ENCODE peak calls at places on chromosomes 2 and 18, in nine cellular contexts. Y is glomerular endothelial cell, B is T-helper 1 cell, I is mesothelial cell of epicardium, Z is dorsolateral prefrontal cortex, R is iris pigment epithelial cell, K is Daoy, S is NCI-H1930, L is SW480. C is an unnamed sample.

GRCh38 chr2:203786912-203787311 is 80.5 kb downstream of the CD28 start:
- DNase-seq in S (peak), Y (no peak), I (no peak), B (no peak), L (no peak), Z (no peak), K (no peak), R (peak), C (no peak)

GRCh38 chr2:146820672-146821071 is 1024.2 kb upstream of the ACVR2A start:
- DNase-seq in I (no peak), Y (peak), S (no peak), R (peak), B (no peak), K (no peak), L (peak), Z (no peak), C (no peak)

GRCh38 chr2:3445891-3446290 is 66.4 kb downstream of the TRAPPC12 start:
- DNase-seq in Y (no peak), S (no peak), B (no peak), K (no peak), Z (no peak), I (no peak), L (no peak), R (no peak), C (no peak)

GRCh38 chr2:237256845-237257244 is 157.1 kb downstream of the COL6A3 start:
- DNase-seq in Z (no peak), S (no peak), I (no peak), B (no peak), K (peak), R (no peak), Y (no peak), L (no peak), C (no peak)

GRCh38 chr2:16716051-16716450 is 50.4 kb upstream of the CYRIA start:
- DNase-seq in Z (no peak), R (no peak), B (no peak), S (no peak), I (no peak), Y (no peak), K (peak), L (no peak), C (no peak)

GRCh38 chr18:2826581-2826980 is 20.2 kb upstream of the EMILIN2 start:
- DNase-seq in K (no peak), B (no peak), Z (no peak), L (no peak), R (peak), I (no peak), Y (no peak), S (no peak), C (no peak)

GRCh38 chr2:47133046-47133445 is 22.1 kb downstream of the STPG4 start:
- DNase-seq in I (no peak), R (no peak), K (no peak), Y (no peak), Z (no peak), S (no peak), B (no peak), L (no peak), C (no peak)

GRCh38 chr18:13353424-13353823 is 134.9 kb downstream of the LDLRAD4 start:
- DNase-seq in L (no peak), B (no peak), Z (no peak), Y (no peak), S (no peak), R (no peak), I (no peak), K (no peak), C (no peak)

GRCh38 chr2:22787745-22788144 is 597.2 kb upstream of the KLHL29 start:
- DNase-seq in Z (no peak), L (no peak), I (no peak), S (no peak), Y (no peak), R (no peak), B (no peak), K (no peak), C (no peak)

GRCh38 chr18:60249388-60249787 is 123.2 kb downstream of the MC4R start:
- DNase-seq in R (no peak), K (no peak), S (no peak), B (no peak), Y (no peak), L (no peak), I (no peak), Z (no peak), C (no peak)

GRCh38 chr2:109701362-109701761 is 87.2 kb downstream of the SOWAHC start:
- DNase-seq in K (peak), S (no peak), L (peak), Z (no peak), B (no peak), Y (no peak), I (no peak), R (peak), C (no peak)

GRCh38 chr2:850429-850828 is 100.2 kb upstream of the SNTG2 start:
- DNase-seq in B (no peak), Y (no peak), L (no peak), I (no peak), Z (no peak), S (no peak), K (peak), R (no peak), C (no peak)

GRCh38 chr2:238136820-238137537 is 1.5 kb upstream of the KLHL30 start:
- DNase-seq in R (peak), Z (no peak), B (no peak), Y (no peak), S (no peak), L (no peak), K (no peak), I (no peak), C (peak)

GRCh38 chr2:183455056-183455455 is 330.8 kb downstream of the NUP35 start:
- DNase-seq in Z (no peak), I (no peak), L (no peak), K (no peak), Y (no peak), R (no peak), B (no peak), S (no peak), C (no peak)

GRCh38 chr2:11175293-11175795 is 20.1 kb downstream of the SLC66A3 start:
- DNase-seq in K (peak), R (peak), Y (no peak), S (no peak), I (no peak), Z (no peak), B (no peak), L (peak), C (no peak)

GRCh38 chr2:42810971-42811865 is 18.8 kb upstream of the HAAO start:
- DNase-seq in R (peak), Z (peak), B (peak), K (peak), Y (no peak), S (peak), L (no peak), I (peak), C (no peak)

GRCh38 chr2:144835634-144836351 is 315.9 kb upstream of the ZEB2 start:
- DNase-seq in B (no peak), Z (no peak), L (no peak), Y (no peak), K (no peak), I (no peak), S (no peak), R (peak), C (no peak)

GRCh38 chr2:120738786-120739771 is 3.4 kb downstream of the GLI2 start:
- DNase-seq in R (no peak), I (no peak), L (no peak), Z (no peak), K (no peak), Y (no peak), B (no peak), S (no peak), C (no peak)

GRCh38 chr2:39547811-39548719 is 111.0 kb upstream of the MAP4K3 start:
- DNase-seq in R (peak), Y (no peak), B (no peak), I (no peak), L (no peak), S (no peak), K (peak), Z (no peak), C (no peak)

GRCh38 chr18:41410007-41410406 is 545.0 kb upstream of the PIK3C3 start:
- DNase-seq in L (no peak), Y (no peak), K (no peak), R (no peak), Z (no peak), S (no peak), B (no peak), I (no peak), C (no peak)

GRCh38 chr2:181305151-181306123 is 151.7 kb upstream of the ITGA4 start:
- DNase-seq in R (peak), L (peak), I (no peak), Z (no peak), B (no peak), K (no peak), Y (no peak), S (no peak), C (peak)

GRCh38 chr18:37435150-37435872 is 130.3 kb downstream of the CELF4 start:
- DNase-seq in K (no peak), I (no peak), L (no peak), Z (no peak), S (no peak), B (no peak), Y (no peak), R (no peak), C (no peak)

GRCh38 chr2:164778723-164779122 is 62.9 kb downstream of the COBLL1 start:
- DNase-seq in K (no peak), I (no peak), L (no peak), B (no peak), S (no peak), Y (no peak), Z (no peak), R (peak), C (no peak)

GRCh38 chr2:162301151-162301804 is 17.2 kb downstream of the IFIH1 start:
- DNase-seq in R (peak), Z (peak), I (peak), B (peak), L (peak), K (peak), Y (peak), S (peak), C (peak)

GRCh38 chr18:24446953-24447537 is 13.4 kb upstream of the HRH4 start:
- DNase-seq in B (no peak), R (no peak), S (no peak), I (no peak), Z (no peak), Y (no peak), L (peak), K (no peak), C (no peak)

GRCh38 chr18:63410792-63411191 is 11.5 kb downstream of the VPS4B start:
- DNase-seq in K (peak), I (no peak), Z (no peak), S (no peak), B (no peak), L (peak), Y (no peak), R (peak), C (no peak)

GRCh38 chr18:7645756-7646155 is 78.6 kb downstream of the PTPRM start:
- DNase-seq in Z (no peak), S (no peak), R (no peak), K (no peak), B (no peak), I (no peak), L (no peak), Y (no peak), C (no peak)

GRCh38 chr2:133054297-133054696 is 384.3 kb upstream of the LYPD1 start:
- DNase-seq in S (no peak), Z (no peak), L (no peak), Y (no peak), K (no peak), R (peak), B (no peak), I (no peak), C (no peak)

C was measured in natural killer cell treated with Interleukin-12 subunit alpha and Interleukin-12 subunit beta and Interleukin-15 and Interleukin-18, amount 100 ng/mL, for 72 hours.